ENCODE peak calls at places on chromosomes 16 and 17, in five cellular contexts. L is HL-60, R is GM12878, G is GM23338, K is SK-N-SH. N is an unnamed sample.

GRCh38 chr17:34201767-34202166 is 53.3 kb upstream of the CCL2 start:
- DNase-seq in L (no peak), R (no peak), G (no peak), K (no peak), N (no peak)

GRCh38 chr16:49596119-49596518 is 222.5 kb downstream of the C16orf78 start:
- DNase-seq in L (no peak), R (no peak), G (no peak), K (peak), N (no peak)

GRCh38 chr17:70076189-70076588 is 1.2 kb downstream of the KCNJ16 start:
- DNase-seq in L (no peak), R (no peak), G (no peak), K (no peak), N (no peak)

GRCh38 chr16:70250748-70251650 is 741 bp downstream of the EXOSC6 start:
- DNase-seq in L (peak), R (no peak), G (peak), K (peak), N (no peak)

GRCh38 chr16:56631832-56632159 is 663 bp upstream of the MT1M start:
- DNase-seq in L (no peak), R (no peak), G (no peak), K (no peak), N (no peak)

GRCh38 chr16:88561485-88562369 is 8.5 kb upstream of the ZC3H18 start:
- DNase-seq in L (no peak), R (no peak), G (peak), K (peak), N (no peak)

GRCh38 chr16:85650864-85651811 is 37.6 kb downstream of the GINS2 start:
- DNase-seq in L (no peak), R (no peak), G (no peak), K (peak), N (no peak)

GRCh38 chr16:70577256-70577698 is 53.7 kb downstream of the SF3B3 start:
- DNase-seq in L (no peak), R (no peak), G (no peak), K (no peak), N (no peak)

GRCh38 chr17:14741516-14741915 is 440.6 kb downstream of the HS3ST3B1 start:
- DNase-seq in L (no peak), R (no peak), G (no peak), K (no peak), N (no peak)

GRCh38 chr17:32723310-32723955 is 153.5 kb downstream of the MYO1D start:
- DNase-seq in L (no peak), R (no peak), G (no peak), K (no peak), N (no peak)

GRCh38 chr17:74089869-74090464 is 113.5 kb upstream of the RPL38 start:
- DNase-seq in L (peak), R (peak), G (peak), K (peak), N (peak)

GRCh38 chr17:41836550-41837196 is 641 bp upstream of the NT5C3B start:
- DNase-seq in L (no peak), R (no peak), G (no peak), K (no peak), N (no peak)

GRCh38 chr17:56754523-56755208 is 79.1 kb downstream of the C17orf67 start:
- DNase-seq in L (no peak), R (no peak), G (peak), K (peak), N (no peak)

GRCh38 chr17:7552621-7553051 is 3.8 kb downstream of the TNFSF12 start:
- DNase-seq in L (no peak), R (peak), G (no peak), K (no peak), N (no peak)

GRCh38 chr17:28916302-28916934 is 13.5 kb upstream of the DHRS13 start:
- DNase-seq in L (no peak), R (no peak), G (peak), K (peak), N (no peak)

GRCh38 chr16:21083729-21084268 is 66.8 kb downstream of the DNAH3 start:
- DNase-seq in L (peak), R (no peak), G (peak), K (peak), N (peak)

GRCh38 chr16:67676516-67676915 is 9.9 kb downstream of the C16orf86 start:
- DNase-seq in L (no peak), R (no peak), G (no peak), K (no peak), N (no peak)

GRCh38 chr17:9644910-9645751 is at the start of gene USP43:
- DNase-seq in L (no peak), R (no peak), G (peak), K (peak), N (no peak)

GRCh38 chr16:3088925-3089716 is 10.0 kb downstream of the ZSCAN10 start:
- DNase-seq in L (no peak), R (no peak), G (no peak), K (no peak), N (no peak)

GRCh38 chr17:49521088-49521450 is 26.0 kb downstream of the NGFR start:
- DNase-seq in L (no peak), R (no peak), G (no peak), K (peak), N (no peak)

GRCh38 chr16:78199325-78200022 is 100.0 kb downstream of the WWOX start:
- DNase-seq in L (no peak), R (no peak), G (no peak), K (no peak), N (no peak)

GRCh38 chr17:45143767-45144198 is 4.5 kb upstream of the HEXIM1 start:
- DNase-seq in L (no peak), R (no peak), G (peak), K (peak), N (no peak)

GRCh38 chr16:82185012-82185411 is 15.0 kb upstream of the MPHOSPH6 start:
- DNase-seq in L (no peak), R (no peak), G (no peak), K (no peak), N (no peak)

GRCh38 chr16:82456683-82457082 is 170.1 kb upstream of the CDH13 start:
- DNase-seq in L (peak), R (no peak), G (peak), K (peak), N (peak)

GRCh38 chr17:15273141-15273793 is 8.1 kb upstream of the PMP22 start:
- DNase-seq in L (no peak), R (no peak), G (no peak), K (no peak), N (no peak)

GRCh38 chr17:57328109-57328882 is 72.0 kb downstream of the MSI2 start:
- DNase-seq in L (no peak), R (no peak), G (no peak), K (no peak), N (no peak)

GRCh38 chr16:89711601-89712475 is 8.9 kb downstream of the VPS9D1 start:
- DNase-seq in L (no peak), R (no peak), G (peak), K (peak), N (no peak)

GRCh38 chr17:266219-266618 is 84.8 kb upstream of the DOC2B start:
- DNase-seq in L (no peak), R (no peak), G (no peak), K (no peak), N (no peak)

GRCh38 chr16:57999971-58000705 is at the start of gene ZNF319:
- DNase-seq in L (no peak), R (no peak), G (peak), K (no peak), N (no peak)

GRCh38 chr17:39604911-39605491 is 2.7 kb downstream of the NEUROD2 start:
- DNase-seq in L (no peak), R (no peak), G (peak), K (no peak), N (no peak)

GRCh38 chr17:82892869-82893565 is 53.2 kb upstream of the ZNF750 start:
- DNase-seq in L (no peak), R (no peak), G (no peak), K (no peak), N (no peak)

GRCh38 chr17:77885678-77886386 is 72.7 kb upstream of the TNRC6C start:
- DNase-seq in L (no peak), R (no peak), G (no peak), K (no peak), N (no peak)

GRCh38 chr17:61536417-61536955 is 54.5 kb downstream of the NACA2 start:
- DNase-seq in L (no peak), R (no peak), G (no peak), K (no peak), N (no peak)

GRCh38 chr16:27728691-27729090 is 178.7 kb downstream of the KATNIP start:
- DNase-seq in L (no peak), R (no peak), G (no peak), K (no peak), N (no peak)
- TF ChIP-seq POLR2AphosphoS5 in L (no peak), R (no peak), G (no peak), K (no peak), N (no peak)

DNA sequence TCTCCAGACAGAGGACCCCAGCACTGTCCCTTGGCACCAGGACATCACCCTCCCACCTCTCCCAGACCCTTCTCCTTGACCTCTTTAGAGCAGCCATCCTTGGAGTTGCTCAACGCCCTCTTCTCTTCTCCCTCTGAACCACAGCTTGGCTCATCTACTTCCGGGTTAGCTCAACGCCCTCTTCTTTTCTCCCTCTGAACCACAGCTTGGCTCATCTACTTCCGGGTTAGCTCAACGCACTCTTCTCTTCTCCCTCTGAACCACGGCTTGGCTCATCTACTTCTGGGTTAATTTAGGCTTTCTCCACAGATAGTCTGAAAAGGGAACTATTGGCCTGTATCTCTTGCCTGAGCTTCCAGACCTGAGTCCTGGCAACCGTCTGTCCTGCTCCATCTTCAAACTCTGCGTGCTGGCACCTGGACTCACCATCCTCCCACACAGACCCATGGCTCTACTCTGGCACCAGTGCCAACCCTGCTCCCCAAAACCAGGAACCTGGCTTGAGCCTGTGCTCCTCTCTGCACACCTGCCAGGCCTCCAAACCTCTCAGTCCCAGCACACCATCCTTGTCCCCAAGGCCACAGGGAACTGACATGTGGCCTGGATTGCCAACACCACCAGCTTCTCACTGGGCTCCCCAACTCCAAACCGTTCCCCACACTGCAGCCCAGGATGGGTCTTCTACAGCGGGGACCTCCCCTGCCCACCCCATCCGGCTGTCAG is 25.3 kb upstream of the FAAP100 start:
- DNase-seq in L (peak), R (no peak), G (no peak), K (no peak), N (no peak)
- TF ChIP-seq REST in L (no peak), R (no peak), G (no peak), K (no peak), N (no peak)

GRCh38 chr16:30961384-30961783 is 3.8 kb downstream of the SETD1A start:
- DNase-seq in L (no peak), R (no peak), G (no peak), K (no peak), N (no peak)
- TF ChIP-seq POLR2AphosphoS5 in L (no peak), R (no peak), G (no peak), K (no peak), N (no peak)

GRCh38 chr16:75322706-75323105 is 71.3 kb upstream of the BCAR1 start:
- DNase-seq in L (no peak), R (no peak), G (no peak), K (no peak), N (no peak)
- TF ChIP-seq REST in L (no peak), R (no peak), G (no peak), K (no peak), N (no peak)

DNA sequence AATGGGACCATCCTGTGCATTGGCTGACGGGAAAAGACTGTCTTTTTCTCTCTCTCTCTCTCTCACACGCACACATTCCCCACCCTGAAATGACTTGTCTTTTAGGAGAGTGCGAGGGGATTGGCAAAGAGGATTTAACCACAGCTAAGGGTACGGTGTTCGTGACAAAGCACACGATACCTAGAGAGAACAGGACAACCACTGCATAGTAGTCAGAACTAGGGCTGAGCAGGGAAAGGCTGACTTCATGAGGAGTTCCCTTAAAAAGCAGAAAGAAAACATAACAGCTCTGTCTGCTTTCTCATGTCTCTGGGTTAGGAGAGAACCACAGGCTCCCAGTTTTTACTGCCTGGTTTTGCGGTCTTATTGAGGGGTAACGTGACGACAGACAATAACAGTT is 742.8 kb upstream of the SOX9 start:
- DNase-seq in L (no peak), R (no peak), G (no peak), K (no peak), N (no peak)
- TF ChIP-seq POLR2AphosphoS5 in L (no peak), R (no peak), G (no peak), K (no peak), N (no peak)

N was measured in Panc1.